ENCODE peak calls at places on chromosomes 7 and 10, in eight cellular contexts. One of them, this sample, is unnamed.

GRCh38 chr7:28666144-28666543 is 253.8 kb downstream of the CREB5 start:
- DNase-seq in aorta: no peak
- DNase-seq in NCI-H1048: no peak
- DNase-seq in EL: peak
- DNase-seq in activated CD8-positive, alpha-beta memory T cell treated with anti-CD3 and anti-CD28 coated beads, Interleukin-2, amount 50 U/mL, for 48 hours: no peak
- DNase-seq in left kidney: no peak
- DNase-seq in T-cell: no peak
- DNase-seq in NCI-H82: no peak
- DNase-seq in this sample: no peak

GRCh38 chr10:6108631-6109443 is 20.0 kb downstream of the RBM17 start:
- DNase-seq in left kidney: peak
- DNase-seq in activated CD8-positive, alpha-beta memory T cell treated with anti-CD3 and anti-CD28 coated beads, Interleukin-2, amount 50 U/mL, for 48 hours: no peak
- DNase-seq in aorta: no peak
- DNase-seq in NCI-H82: peak
- DNase-seq in NCI-H1048: no peak
- DNase-seq in T-cell: no peak
- DNase-seq in EL: peak
- DNase-seq in this sample: no peak

GRCh38 chr10:122236690-122237306 is 34.3 kb upstream of the BTBD16 start:
- DNase-seq in NCI-H1048: no peak
- DNase-seq in NCI-H82: peak
- DNase-seq in EL: no peak
- DNase-seq in aorta: no peak
- DNase-seq in activated CD8-positive, alpha-beta memory T cell treated with anti-CD3 and anti-CD28 coated beads, Interleukin-2, amount 50 U/mL, for 48 hours: no peak
- DNase-seq in T-cell: no peak
- DNase-seq in left kidney: peak
- DNase-seq in this sample: no peak

GRCh38 chr7:111424768-111425167 is 137.5 kb downstream of the IMMP2L start:
- DNase-seq in NCI-H82: no peak
- DNase-seq in activated CD8-positive, alpha-beta memory T cell treated with anti-CD3 and anti-CD28 coated beads, Interleukin-2, amount 50 U/mL, for 48 hours: no peak
- DNase-seq in T-cell: no peak
- DNase-seq in aorta: no peak
- DNase-seq in left kidney: no peak
- DNase-seq in EL: peak
- DNase-seq in NCI-H1048: no peak
- DNase-seq in this sample: no peak

GRCh38 chr7:41134242-41134872 is 568.5 kb downstream of the INHBA start:
- DNase-seq in left kidney: peak
- DNase-seq in NCI-H1048: no peak
- DNase-seq in NCI-H82: no peak
- DNase-seq in aorta: no peak
- DNase-seq in activated CD8-positive, alpha-beta memory T cell treated with anti-CD3 and anti-CD28 coated beads, Interleukin-2, amount 50 U/mL, for 48 hours: no peak
- DNase-seq in T-cell: no peak
- DNase-seq in EL: peak
- DNase-seq in this sample: no peak

GRCh38 chr7:93943816-93944540 is 22.4 kb downstream of the GNG11 start:
- DNase-seq in T-cell: no peak
- DNase-seq in NCI-H1048: no peak
- DNase-seq in aorta: no peak
- DNase-seq in left kidney: peak
- DNase-seq in NCI-H82: peak
- DNase-seq in activated CD8-positive, alpha-beta memory T cell treated with anti-CD3 and anti-CD28 coated beads, Interleukin-2, amount 50 U/mL, for 48 hours: no peak
- DNase-seq in EL: no peak
- DNase-seq in this sample: no peak

GRCh38 chr7:127383123-127383835 is 9.2 kb downstream of the ZNF800 start:
- DNase-seq in T-cell: no peak
- DNase-seq in activated CD8-positive, alpha-beta memory T cell treated with anti-CD3 and anti-CD28 coated beads, Interleukin-2, amount 50 U/mL, for 48 hours: no peak
- DNase-seq in aorta: no peak
- DNase-seq in NCI-H1048: no peak
- DNase-seq in EL: peak
- DNase-seq in NCI-H82: no peak
- DNase-seq in left kidney: no peak
- DNase-seq in this sample: no peak

GRCh38 chr10:119104653-119105024 is 726 bp downstream of the DENND10 start:
- DNase-seq in left kidney: peak
- DNase-seq in NCI-H1048: no peak
- DNase-seq in activated CD8-positive, alpha-beta memory T cell treated with anti-CD3 and anti-CD28 coated beads, Interleukin-2, amount 50 U/mL, for 48 hours: peak
- DNase-seq in aorta: peak
- DNase-seq in EL: peak
- DNase-seq in T-cell: no peak
- DNase-seq in NCI-H82: peak
- DNase-seq in this sample: no peak

GRCh38 chr10:3805791-3806381 is 20.9 kb upstream of the KLF6 start:
- DNase-seq in NCI-H1048: no peak
- DNase-seq in aorta: no peak
- DNase-seq in left kidney: no peak
- DNase-seq in T-cell: no peak
- DNase-seq in NCI-H82: no peak
- DNase-seq in activated CD8-positive, alpha-beta memory T cell treated with anti-CD3 and anti-CD28 coated beads, Interleukin-2, amount 50 U/mL, for 48 hours: peak
- DNase-seq in EL: peak
- DNase-seq in this sample: no peak

GRCh38 chr10:101073631-101074030 is 11.8 kb downstream of the KAZALD1 start:
- DNase-seq in NCI-H82: peak
- DNase-seq in aorta: no peak
- DNase-seq in NCI-H1048: no peak
- DNase-seq in left kidney: peak
- DNase-seq in T-cell: no peak
- DNase-seq in activated CD8-positive, alpha-beta memory T cell treated with anti-CD3 and anti-CD28 coated beads, Interleukin-2, amount 50 U/mL, for 48 hours: no peak
- DNase-seq in EL: no peak
- DNase-seq in this sample: no peak

GRCh38 chr10:107004362-107004761 is 160.1 kb downstream of the SORCS1 start:
- DNase-seq in NCI-H82: no peak
- DNase-seq in T-cell: no peak
- DNase-seq in left kidney: no peak
- DNase-seq in EL: no peak
- DNase-seq in NCI-H1048: no peak
- DNase-seq in aorta: no peak
- DNase-seq in activated CD8-positive, alpha-beta memory T cell treated with anti-CD3 and anti-CD28 coated beads, Interleukin-2, amount 50 U/mL, for 48 hours: no peak
- DNase-seq in this sample: no peak

GRCh38 chr10:77390481-77390891 is 247.1 kb downstream of the KCNMA1 start:
- DNase-seq in left kidney: no peak
- DNase-seq in T-cell: no peak
- DNase-seq in NCI-H82: peak
- DNase-seq in NCI-H1048: no peak
- DNase-seq in aorta: peak
- DNase-seq in EL: peak
- DNase-seq in activated CD8-positive, alpha-beta memory T cell treated with anti-CD3 and anti-CD28 coated beads, Interleukin-2, amount 50 U/mL, for 48 hours: no peak
- DNase-seq in this sample: no peak

GRCh38 chr10:102645388-102645740 is 1.1 kb downstream of the TRIM8 start:
- DNase-seq in EL: peak
- DNase-seq in NCI-H82: peak
- DNase-seq in aorta: peak
- DNase-seq in left kidney: peak
- DNase-seq in T-cell: peak
- DNase-seq in activated CD8-positive, alpha-beta memory T cell treated with anti-CD3 and anti-CD28 coated beads, Interleukin-2, amount 50 U/mL, for 48 hours: no peak
- DNase-seq in NCI-H1048: no peak
- DNase-seq in this sample: no peak

GRCh38 chr10:52313350-52314006 is 603 bp upstream of the DKK1 start:
- DNase-seq in activated CD8-positive, alpha-beta memory T cell treated with anti-CD3 and anti-CD28 coated beads, Interleukin-2, amount 50 U/mL, for 48 hours: no peak
- DNase-seq in aorta: no peak
- DNase-seq in EL: no peak
- DNase-seq in NCI-H82: no peak
- DNase-seq in left kidney: peak
- DNase-seq in T-cell: no peak
- DNase-seq in NCI-H1048: no peak
- DNase-seq in this sample: no peak

GRCh38 chr10:23344251-23344841 is at the start of gene C10orf67:
- DNase-seq in T-cell: no peak
- DNase-seq in NCI-H82: peak
- DNase-seq in aorta: peak
- DNase-seq in left kidney: peak
- DNase-seq in NCI-H1048: no peak
- DNase-seq in EL: peak
- DNase-seq in activated CD8-positive, alpha-beta memory T cell treated with anti-CD3 and anti-CD28 coated beads, Interleukin-2, amount 50 U/mL, for 48 hours: no peak
- DNase-seq in this sample: no peak

GRCh38 chr10:133335238-133336122 is 1.2 kb downstream of the CALY start:
- DNase-seq in T-cell: peak
- DNase-seq in NCI-H82: peak
- DNase-seq in activated CD8-positive, alpha-beta memory T cell treated with anti-CD3 and anti-CD28 coated beads, Interleukin-2, amount 50 U/mL, for 48 hours: peak
- DNase-seq in aorta: peak
- DNase-seq in left kidney: peak
- DNase-seq in NCI-H1048: no peak
- DNase-seq in EL: peak
- DNase-seq in this sample: peak

GRCh38 chr10:10819206-10819856 is 198.3 kb upstream of the CELF2 start:
- DNase-seq in T-cell: no peak
- DNase-seq in NCI-H82: no peak
- DNase-seq in EL: no peak
- DNase-seq in NCI-H1048: no peak
- DNase-seq in activated CD8-positive, alpha-beta memory T cell treated with anti-CD3 and anti-CD28 coated beads, Interleukin-2, amount 50 U/mL, for 48 hours: no peak
- DNase-seq in aorta: no peak
- DNase-seq in left kidney: no peak
- DNase-seq in this sample: no peak

GRCh38 chr10:105834261-105835059 is 1193.4 kb downstream of the SORCS3 start:
- DNase-seq in activated CD8-positive, alpha-beta memory T cell treated with anti-CD3 and anti-CD28 coated beads, Interleukin-2, amount 50 U/mL, for 48 hours: no peak
- DNase-seq in NCI-H82: no peak
- DNase-seq in T-cell: no peak
- DNase-seq in left kidney: peak
- DNase-seq in aorta: no peak
- DNase-seq in EL: peak
- DNase-seq in NCI-H1048: no peak
- DNase-seq in this sample: no peak

GRCh38 chr10:22849077-22849810 is 78.6 kb upstream of the ARMC3 start:
- DNase-seq in EL: no peak
- DNase-seq in T-cell: no peak
- DNase-seq in NCI-H1048: no peak
- DNase-seq in NCI-H82: no peak
- DNase-seq in aorta: peak
- DNase-seq in activated CD8-positive, alpha-beta memory T cell treated with anti-CD3 and anti-CD28 coated beads, Interleukin-2, amount 50 U/mL, for 48 hours: no peak
- DNase-seq in left kidney: no peak
- DNase-seq in this sample: no peak

GRCh38 chr10:12509016-12509793 is 159.9 kb downstream of the CAMK1D start:
- DNase-seq in aorta: no peak
- DNase-seq in T-cell: no peak
- DNase-seq in left kidney: no peak
- DNase-seq in NCI-H1048: no peak
- DNase-seq in activated CD8-positive, alpha-beta memory T cell treated with anti-CD3 and anti-CD28 coated beads, Interleukin-2, amount 50 U/mL, for 48 hours: peak
- DNase-seq in EL: no peak
- DNase-seq in NCI-H82: no peak
- DNase-seq in this sample: peak

GRCh38 chr10:21020545-21020944 is 123.4 kb upstream of the NEBL start:
- DNase-seq in T-cell: no peak
- DNase-seq in EL: peak
- DNase-seq in NCI-H1048: no peak
- DNase-seq in left kidney: no peak
- DNase-seq in activated CD8-positive, alpha-beta memory T cell treated with anti-CD3 and anti-CD28 coated beads, Interleukin-2, amount 50 U/mL, for 48 hours: peak
- DNase-seq in NCI-H82: peak
- DNase-seq in aorta: no peak
- DNase-seq in this sample: no peak

GRCh38 chr10:115624448-115624847 is 531.3 kb downstream of the ATRNL1 start:
- DNase-seq in activated CD8-positive, alpha-beta memory T cell treated with anti-CD3 and anti-CD28 coated beads, Interleukin-2, amount 50 U/mL, for 48 hours: no peak
- DNase-seq in left kidney: peak
- DNase-seq in EL: peak
- DNase-seq in NCI-H1048: no peak
- DNase-seq in NCI-H82: no peak
- DNase-seq in T-cell: no peak
- DNase-seq in aorta: no peak
- DNase-seq in this sample: no peak

GRCh38 chr10:128068398-128069285 is 57.6 kb downstream of the MKI67 start:
- DNase-seq in activated CD8-positive, alpha-beta memory T cell treated with anti-CD3 and anti-CD28 coated beads, Interleukin-2, amount 50 U/mL, for 48 hours: peak
- DNase-seq in aorta: peak
- DNase-seq in T-cell: no peak
- DNase-seq in left kidney: no peak
- DNase-seq in NCI-H1048: no peak
- DNase-seq in EL: no peak
- DNase-seq in NCI-H82: no peak
- DNase-seq in this sample: no peak

GRCh38 chr10:127577376-127577775 is 28.3 kb downstream of the NPS start:
- DNase-seq in aorta: no peak
- DNase-seq in left kidney: peak
- DNase-seq in NCI-H1048: no peak
- DNase-seq in EL: no peak
- DNase-seq in T-cell: no peak
- DNase-seq in activated CD8-positive, alpha-beta memory T cell treated with anti-CD3 and anti-CD28 coated beads, Interleukin-2, amount 50 U/mL, for 48 hours: no peak
- DNase-seq in NCI-H82: peak
- DNase-seq in this sample: no peak

GRCh38 chr7:120583835-120584586 is 273.9 kb downstream of the TSPAN12 start:
- DNase-seq in T-cell: no peak
- DNase-seq in activated CD8-positive, alpha-beta memory T cell treated with anti-CD3 and anti-CD28 coated beads, Interleukin-2, amount 50 U/mL, for 48 hours: no peak
- DNase-seq in left kidney: peak
- DNase-seq in NCI-H1048: no peak
- DNase-seq in aorta: no peak
- DNase-seq in NCI-H82: no peak
- DNase-seq in EL: peak
- DNase-seq in this sample: no peak

GRCh38 chr10:56327117-56327516 is 33.9 kb downstream of the ZWINT start:
- DNase-seq in aorta: no peak
- DNase-seq in NCI-H1048: no peak
- DNase-seq in NCI-H82: no peak
- DNase-seq in T-cell: no peak
- DNase-seq in EL: no peak
- DNase-seq in left kidney: no peak
- DNase-seq in activated CD8-positive, alpha-beta memory T cell treated with anti-CD3 and anti-CD28 coated beads, Interleukin-2, amount 50 U/mL, for 48 hours: no peak
- DNase-seq in this sample: no peak

GRCh38 chr7:102829075-102829474 is 80.3 kb downstream of the FAM185A start:
- DNase-seq in T-cell: no peak
- DNase-seq in EL: no peak
- DNase-seq in aorta: no peak
- DNase-seq in NCI-H1048: no peak
- DNase-seq in NCI-H82: no peak
- DNase-seq in left kidney: no peak
- DNase-seq in activated CD8-positive, alpha-beta memory T cell treated with anti-CD3 and anti-CD28 coated beads, Interleukin-2, amount 50 U/mL, for 48 hours: no peak
- DNase-seq in this sample: no peak

This sample was measured in osteocyte.